ENCODE peak calls at places on chromosomes 1 and 21, in eight cellular contexts. F is kidney tubule cell, Z is Right ventricle myocardium inferior, B is NCI-H1092, J is A549, U is epithelial cell of prostate, K is pulmonary artery endothelial cell, D is EH. C is an unnamed sample.
A peak's percentile ranks its signal among the peaks of the same experiment; 100 is the strongest.

GRCh38 chr1:10965621-10966226 is 46.7 kb upstream of the TARDBP start:
- DNase-seq in F (no peak), Z (peak; percentile 78), B (no peak), J (no peak), U (no peak), K (no peak), D (no peak), C (no peak)

GRCh38 chr1:8374812-8375211 is 56.9 kb downstream of the SLC45A1 start:
- DNase-seq in F (peak; percentile 62), Z (no peak), B (no peak), J (peak; percentile 49), U (no peak), K (no peak), D (peak; percentile 57), C (no peak)

GRCh38 chr21:45142469-45142868 is 68.1 kb downstream of the ADARB1 start:
- DNase-seq in F (peak; percentile 30), Z (no peak), B (no peak), J (no peak), U (no peak), K (no peak), D (peak; percentile 82), C (no peak)

GRCh38 chr1:219555802-219556201 is 57.1 kb downstream of the ZC3H11B start:
- DNase-seq in F (peak; percentile 6), Z (no peak), B (no peak), J (peak; percentile 63), U (no peak), K (no peak), D (peak; percentile 15), C (peak; percentile 4)

GRCh38 chr1:15756143-15757015 is 2.2 kb upstream of the FBLIM1 start:
- DNase-seq in F (peak; percentile 55), Z (peak; percentile 41), B (peak; percentile 29), J (no peak), U (no peak), K (no peak), D (no peak), C (no peak)

GRCh38 chr1:162983671-162984425 is 85.3 kb upstream of the RGS4 start:
- DNase-seq in F (peak; percentile 12), Z (no peak), B (no peak), J (no peak), U (no peak), K (no peak), D (peak; percentile 20), C (no peak)

GRCh38 chr1:3915551-3916121 is 15.6 kb upstream of the C1orf174 start:
- DNase-seq in F (no peak), Z (peak; percentile 46), B (no peak), J (no peak), U (no peak), K (no peak), D (no peak), C (no peak)

GRCh38 chr1:177780096-177780700 is 189.7 kb downstream of the SEC16B start:
- DNase-seq in F (peak; percentile 64), Z (no peak), B (peak; percentile 57), J (peak; percentile 67), U (peak; percentile 20), K (no peak), D (peak; percentile 55), C (no peak)

GRCh38 chr1:53409233-53409632 is 50.0 kb upstream of the DMRTB1 start:
- DNase-seq in F (no peak), Z (no peak), B (no peak), J (no peak), U (no peak), K (no peak), D (no peak), C (no peak)

GRCh38 chr1:64844609-64845008 is 99.7 kb downstream of the RAVER2 start:
- DNase-seq in F (no peak), Z (no peak), B (no peak), J (no peak), U (no peak), K (no peak), D (no peak), C (no peak)

GRCh38 chr1:179090522-179090921 is 8.7 kb downstream of the TOR3A start:
- DNase-seq in F (no peak), Z (no peak), B (no peak), J (no peak), U (no peak), K (no peak), D (no peak), C (no peak)

GRCh38 chr21:45384656-45385548 is 20.1 kb upstream of the COL18A1 start:
- DNase-seq in F (no peak), Z (peak; percentile 42), B (no peak), J (no peak), U (no peak), K (no peak), D (no peak), C (no peak)

GRCh38 chr1:25798666-25799345 is 1.2 kb upstream of the SELENON start:
- DNase-seq in F (no peak), Z (no peak), B (no peak), J (no peak), U (no peak), K (no peak), D (no peak), C (no peak)

GRCh38 chr1:26350343-26350700 is 3.6 kb downstream of the CRYBG2 start:
- DNase-seq in F (peak; percentile 9), Z (no peak), B (no peak), J (no peak), U (no peak), K (no peak), D (no peak), C (no peak)

GRCh38 chr1:85952460-85952859 is 204.1 kb downstream of the COL24A1 start:
- DNase-seq in F (no peak), Z (no peak), B (peak; percentile 33), J (no peak), U (no peak), K (no peak), D (no peak), C (no peak)

GRCh38 chr1:41488599-41488905 is 4.1 kb upstream of the EDN2 start:
- DNase-seq in F (no peak), Z (peak; percentile 25), B (no peak), J (no peak), U (no peak), K (no peak), D (no peak), C (no peak)

GRCh38 chr1:11602424-11602823 is 51.8 kb downstream of the FBXO2 start:
- DNase-seq in F (no peak), Z (no peak), B (no peak), J (no peak), U (no peak), K (no peak), D (no peak), C (no peak)

GRCh38 chr21:45318556-45319341 is 31.1 kb upstream of the POFUT2 start:
- DNase-seq in F (peak; percentile 74), Z (peak; percentile 87), B (no peak), J (peak; percentile 82), U (no peak), K (peak; percentile 74), D (peak; percentile 84), C (no peak)

GRCh38 chr1:46184920-46185658 is 8.8 kb upstream of the P3R3URF start:
- DNase-seq in F (no peak), Z (no peak), B (no peak), J (no peak), U (no peak), K (no peak), D (no peak), C (no peak)

GRCh38 chr1:54464031-54464476 is 57.9 kb upstream of the SSBP3 start:
- DNase-seq in F (no peak), Z (no peak), B (no peak), J (no peak), U (no peak), K (no peak), D (no peak), C (no peak)

GRCh38 chr1:59384443-59384842 is 87.5 kb downstream of the FGGY start:
- DNase-seq in F (no peak), Z (no peak), B (no peak), J (no peak), U (no peak), K (no peak), D (no peak), C (no peak)

GRCh38 chr1:31767225-31767624 is 3.1 kb upstream of the ADGRB2 start:
- DNase-seq in F (peak; percentile 69), Z (no peak), B (no peak), J (no peak), U (no peak), K (no peak), D (no peak), C (no peak)

GRCh38 chr1:226108935-226109828 is 46.7 kb downstream of the H3-3A start:
- DNase-seq in F (no peak), Z (no peak), B (no peak), J (no peak), U (no peak), K (no peak), D (peak; percentile 54), C (no peak)

GRCh38 chr1:53949651-53950050 is 3.5 kb downstream of the LRRC42 start:
- DNase-seq in F (no peak), Z (no peak), B (no peak), J (no peak), U (no peak), K (no peak), D (no peak), C (no peak)

GRCh38 chr1:209831615-209832014 is 3.8 kb downstream of the UTP25 start:
- DNase-seq in F (peak; percentile 44), Z (no peak), B (no peak), J (no peak), U (no peak), K (no peak), D (peak; percentile 79), C (no peak)

GRCh38 chr1:56715161-56715560 is 70.0 kb downstream of the PRKAA2 start:
- DNase-seq in F (peak; percentile 51), Z (no peak), B (no peak), J (no peak), U (no peak), K (no peak), D (peak; percentile 60), C (no peak)

GRCh38 chr1:185864889-185865288 is 130.7 kb downstream of the HMCN1 start:
- DNase-seq in F (peak; percentile 89), Z (no peak), B (no peak), J (no peak), U (peak; percentile 78), K (peak; percentile 15), D (peak; percentile 88), C (no peak)

GRCh38 chr1:220363196-220363831 is 91.1 kb upstream of the RAB3GAP2 start:
- DNase-seq in F (no peak), Z (no peak), B (no peak), J (no peak), U (no peak), K (no peak), D (peak; percentile 36), C (no peak)

GRCh38 chr1:57857809-57858208 is 433.9 kb upstream of the DAB1 start:
- DNase-seq in F (peak; percentile 60), Z (no peak), B (no peak), J (no peak), U (no peak), K (no peak), D (peak; percentile 34), C (no peak)

C was measured in substantia nigra.